ENCODE peak calls at places on chromosomes 4 and X, in four cellular contexts. K, Q, O and G are unnamed samples.
A peak's percentile ranks its signal among the peaks of the same experiment; 100 is the strongest.

GRCh38 chr4:85783900-85784299 is 308.9 kb downstream of the ARHGAP24 start:
- DNase-seq in O (no peak), K (no peak), Q (no peak), G (no peak)

GRCh38 chr4:140343303-140343702 is 30.1 kb upstream of the SCOC start:
- DNase-seq in K (peak; percentile 89), O (no peak), Q (no peak), G (no peak)

GRCh38 chr4:173913496-173913895 is 370.0 kb downstream of the FBXO8 start:
- DNase-seq in Q (no peak), O (no peak), K (no peak), G (no peak)

GRCh38 chrX:47202877-47203276 is 9.2 kb downstream of the UBA1 start:
- DNase-seq in Q (no peak), O (no peak), K (no peak), G (no peak)

GRCh38 chr4:60847614-60848013 is 352.5 kb upstream of the ADGRL3 start:
- DNase-seq in K (no peak), Q (no peak), O (no peak), G (no peak)

GRCh38 chr4:184450045-184450444 is 24.3 kb downstream of the IRF2 start:
- DNase-seq in Q (peak; percentile 71), K (no peak), O (no peak), G (no peak)

GRCh38 chrX:48523682-48524081 is 2.1 kb downstream of the EBP start:
- DNase-seq in Q (no peak), K (no peak), O (no peak), G (no peak)

GRCh38 chrX:39605183-39605582 is 492.6 kb downstream of the BCOR start:
- DNase-seq in K (no peak), O (no peak), Q (no peak), G (no peak)

GRCh38 chr4:114237997-114238396 is 258.6 kb upstream of the ARSJ start:
- DNase-seq in K (no peak), O (no peak), Q (no peak), G (no peak)

GRCh38 chrX:115650916-115651315 is 89.9 kb downstream of the PLS3 start:
- DNase-seq in K (peak; percentile 17), Q (peak; percentile 23), O (no peak), G (no peak)

GRCh38 chr4:56128231-56128630 is 179.5 kb downstream of the CEP135 start:
- DNase-seq in O (no peak), Q (peak; percentile 84), K (no peak), G (no peak)

GRCh38 chr4:54099959-54100606 is at the start of gene GSX2:
- DNase-seq in O (no peak), K (no peak), Q (no peak), G (no peak)

GRCh38 chr4:16070203-16070602 is 13.6 kb downstream of the PROM1 start:
- DNase-seq in Q (no peak), O (no peak), K (no peak), G (no peak)

GRCh38 chr4:109185548-109185947 is 116.9 kb downstream of the COL25A1 start:
- DNase-seq in K (no peak), Q (no peak), O (no peak), G (no peak)

GRCh38 chr4:110617095-110617494 is 5.8 kb downstream of the PITX2 start:
- DNase-seq in Q (no peak), O (no peak), K (no peak), G (no peak)

GRCh38 chr4:110618091-110619000 is 4.5 kb downstream of the PITX2 start:
- DNase-seq in O (no peak), Q (no peak), K (peak; percentile 16), G (no peak)

GRCh38 chr4:110619401-110620247 is 3.3 kb downstream of the PITX2 start:
- DNase-seq in K (no peak), Q (no peak), O (no peak), G (no peak)

GRCh38 chr4:110620352-110621327 is 2.2 kb downstream of the PITX2 start:
- DNase-seq in O (no peak), K (peak; percentile 51), Q (peak; percentile 11), G (no peak)

DNA sequence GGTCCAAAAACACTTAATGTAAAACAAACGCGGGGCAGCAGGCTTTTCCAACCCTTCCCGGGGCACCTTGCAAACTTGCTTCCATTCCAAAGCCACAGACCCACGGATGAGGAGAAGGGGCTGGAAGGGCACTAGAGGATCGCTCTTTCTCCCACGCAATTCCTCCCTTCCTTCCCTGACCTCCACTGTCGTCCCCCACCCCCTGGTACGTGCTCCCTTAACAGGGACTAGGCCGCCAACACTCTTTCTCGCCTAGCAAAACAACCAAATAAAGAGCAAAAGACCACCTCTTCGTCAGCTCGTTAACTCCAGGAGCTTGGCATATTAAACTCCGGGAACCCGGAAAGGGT is 3.9 kb downstream of the PITX2 start:
- DNase-seq in O (no peak), K (no peak), Q (no peak), G (no peak)
- H3K9me3 ChIP-seq in O (no peaks in the 10 kb centered on the region), K (no peaks in the 10 kb centered on the region), Q (peaks cover 18% of the 10 kb centered on the region), G (peaks cover 31% of the 10 kb centered on the region)

GRCh38 chrX:12791253-12792228 is at the start of gene PRPS2:
- DNase-seq in O (peak; percentile 78), Q (peak; percentile 18), K (peak; percentile 79), G (peak; percentile 70)
- H3K27me3 ChIP-seq in O (no peaks in the 10 kb centered on the region), Q (no peaks in the 10 kb centered on the region), K (no peaks in the 10 kb centered on the region), G (no peaks in the 10 kb centered on the region)

GRCh38 chrX:8190341-8190830 is 19.3 kb upstream of the VCX2 start:
- DNase-seq in K (no peak), Q (no peak), O (no peak), G (no peak)

GRCh38 chrX:8192276-8192675 is 21.2 kb upstream of the VCX2 start:
- DNase-seq in K (no peak), O (no peak), Q (no peak), G (no peak)

GRCh38 chrX:8189096-8189830 is 18.2 kb upstream of the VCX2 start:
- DNase-seq in O (no peak), K (no peak), Q (no peak), G (no peak)

GRCh38 chrX:8191022-8191421 is 20.0 kb upstream of the VCX2 start:
- DNase-seq in Q (no peak), O (no peak), K (peak; percentile 65), G (no peak)

GRCh38 chrX:8194216-8194615 is 23.1 kb upstream of the VCX2 start:
- DNase-seq in Q (no peak), K (no peak), O (no peak), G (no peak)
- H3K27ac ChIP-seq in Q (no peak overlapping the region), K (no peak overlapping the region), O (no peak overlapping the region), G (no peak overlapping the region)

GRCh38 chr4:11615601-11616000 is 186.9 kb upstream of the HS3ST1 start:
- DNase-seq in O (no peak), K (no peak), Q (no peak), G (no peak)
- H3K9me3 ChIP-seq in O (no peaks in the 10 kb centered on the region), K (no peaks in the 10 kb centered on the region), Q (no peaks in the 10 kb centered on the region), G (no peaks in the 10 kb centered on the region)

GRCh38 chrX:66676413-66676812 is 37.5 kb upstream of the EDA2R start:
- DNase-seq in Q (peak; percentile 58), K (no peak), O (no peak), G (no peak)

GRCh38 chrX:66672106-66672505 is 33.2 kb upstream of the EDA2R start:
- DNase-seq in K (no peak), O (no peak), Q (no peak), G (no peak)

GRCh38 chrX:66676990-66677389 is 38.1 kb upstream of the EDA2R start:
- DNase-seq in K (no peak), Q (peak; percentile 61), O (no peak), G (no peak)

GRCh38 chrX:66675541-66675940 is 36.7 kb upstream of the EDA2R start:
- DNase-seq in Q (peak; percentile 4), K (no peak), O (no peak), G (no peak)

DNA sequence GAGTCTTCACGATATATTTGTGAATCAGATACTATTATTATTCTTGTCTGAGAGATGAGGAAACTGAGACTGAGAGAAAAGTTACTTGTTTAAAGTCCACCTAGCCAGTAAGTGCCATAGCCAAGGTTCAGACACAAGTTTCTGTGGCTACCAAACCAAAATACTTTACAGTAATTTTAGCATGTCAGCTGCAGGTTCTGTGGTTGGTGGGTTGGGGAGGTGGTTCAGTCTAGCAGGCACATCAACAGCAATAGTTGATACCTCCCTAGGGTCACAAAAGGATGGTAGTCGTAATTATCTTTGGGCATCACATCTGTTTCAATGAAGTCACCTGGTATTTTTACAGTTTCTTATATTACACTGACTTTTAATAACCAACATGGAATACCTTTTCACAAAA is 35.6 kb upstream of the EDA2R start:
- DNase-seq in Q (no peak), O (no peak), K (no peak), G (no peak)
- H3K27me3 ChIP-seq in Q (no peaks in the 10 kb centered on the region), O (no peaks in the 10 kb centered on the region), K (no peaks in the 10 kb centered on the region), G (peaks cover 4% of the 10 kb centered on the region)

GRCh38 chr4:10655968-10656367 is 28.6 kb downstream of the CLNK start:
- DNase-seq in O (no peak), Q (peak; percentile 75), K (no peak), G (no peak)
- H3K27ac ChIP-seq in O (no peak overlapping the region), Q (peak overlapping the region; percentile 58), K (no peak overlapping the region), G (no peak overlapping the region)

GRCh38 chrX:67724359-67725110 is 180.7 kb downstream of the AR start:
- DNase-seq in O (no peak), K (no peak), Q (no peak), G (no peak)

GRCh38 chrX:67726028-67726427 is 182.2 kb downstream of the AR start:
- DNase-seq in O (no peak), K (no peak), Q (no peak), G (no peak)

GRCh38 chrX:67721321-67721720 is 177.5 kb downstream of the AR start:
- DNase-seq in K (no peak), O (no peak), Q (no peak), G (no peak)

GRCh38 chrX:67725471-67725870 is 181.7 kb downstream of the AR start:
- DNase-seq in O (no peak), Q (no peak), K (no peak), G (no peak)

DNA sequence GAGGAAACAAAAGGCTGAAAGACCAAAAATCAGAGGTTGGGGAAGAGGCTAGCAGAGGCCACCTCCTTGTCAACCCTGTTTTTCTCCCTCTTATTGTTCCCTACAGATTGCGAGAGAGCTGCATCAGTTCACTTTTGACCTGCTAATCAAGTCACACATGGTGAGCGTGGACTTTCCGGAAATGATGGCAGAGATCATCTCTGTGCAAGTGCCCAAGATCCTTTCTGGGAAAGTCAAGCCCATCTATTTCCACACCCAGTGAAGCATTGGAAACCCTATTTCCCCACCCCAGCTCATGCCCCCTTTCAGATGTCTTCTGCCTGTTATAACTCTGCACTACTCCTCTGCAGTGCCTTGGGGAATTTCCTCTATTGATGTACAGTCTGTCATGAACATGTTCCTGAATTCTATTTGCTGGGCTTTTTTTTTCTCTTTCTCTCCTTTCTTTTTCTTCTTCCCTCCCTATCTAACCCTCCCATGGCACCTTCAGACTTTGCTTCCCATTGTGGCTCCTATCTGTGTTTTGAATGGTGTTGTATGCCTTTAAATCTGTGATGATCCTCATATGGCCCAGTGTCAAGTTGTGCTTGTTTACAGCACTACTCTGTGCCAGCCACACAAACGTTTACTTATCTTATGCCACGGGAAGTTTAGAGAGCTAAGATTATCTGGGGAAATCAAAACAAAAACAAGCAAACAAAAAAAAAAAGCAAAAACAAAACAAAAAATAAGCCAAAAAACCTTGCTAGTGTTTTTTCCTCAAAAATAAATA is 179.9 kb downstream of the AR start:
- DNase-seq in Q (no peak), K (no peak), O (no peak), G (no peak)
- H3K9me3 ChIP-seq in Q (no peaks in the 10 kb centered on the region), K (no peaks in the 10 kb centered on the region), O (no peaks in the 10 kb centered on the region), G (no peaks in the 10 kb centered on the region)

DNA sequence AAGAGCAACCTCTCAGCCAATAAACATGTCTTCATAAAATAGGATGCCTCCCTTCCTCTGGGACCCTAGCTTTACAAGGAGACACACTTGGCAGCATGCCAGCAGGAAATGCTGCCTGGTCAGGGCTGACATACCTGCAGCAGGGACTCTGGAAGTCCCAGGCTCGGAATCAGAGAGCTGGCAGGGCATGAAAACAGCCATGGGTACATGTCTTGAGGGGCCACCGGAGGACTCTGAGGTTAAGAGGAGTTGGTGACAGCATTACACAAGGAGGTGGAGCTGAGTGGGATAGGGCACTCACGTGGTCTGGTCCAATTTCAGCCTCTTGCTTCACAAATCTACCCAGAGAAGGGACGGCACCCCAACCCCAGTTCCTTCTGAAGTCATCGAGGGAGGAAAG is 15.7 kb downstream of the MSX1 start:
- DNase-seq in K (no peak), Q (no peak), O (no peak), G (no peak)
- H3K27me3 ChIP-seq in K (peaks cover 88% of the 10 kb centered on the region), Q (peaks cover 67% of the 10 kb centered on the region), O (peaks cover 11% of the 10 kb centered on the region), G (peaks cover 71% of the 10 kb centered on the region)